ENCODE peak calls at places on chromosomes 16 and 17, in ten cellular contexts. One of them, this sample, is unnamed.

GRCh38 chr17:45006927-45007461 is 38.9 kb upstream of the C1QL1 start:
- DNase-seq in OCI-LY7: no peak
- DNase-seq in astrocyte: no peak
- DNase-seq in fibroblast of lung: no peak
- DNase-seq in PC-9: no peak
- DNase-seq in mammary epithelial cell: no peak
- DNase-seq in GM23338: peak; percentile 71
- DNase-seq in neural progenitor cell: peak; percentile 50
- DNase-seq in keratinocyte: no peak
- DNase-seq in PC-3: no peak
- DNase-seq in this sample: no peak

GRCh38 chr17:47728214-47728877 is 4.7 kb upstream of the TBX21 start:
- DNase-seq in OCI-LY7: no peak
- DNase-seq in astrocyte: no peak
- DNase-seq in fibroblast of lung: no peak
- DNase-seq in PC-9: no peak
- DNase-seq in mammary epithelial cell: no peak
- DNase-seq in GM23338: no peak
- DNase-seq in neural progenitor cell: no peak
- DNase-seq in keratinocyte: no peak
- DNase-seq in PC-3: no peak
- DNase-seq in this sample: no peak

GRCh38 chr16:73171380-73171779 is 123.5 kb upstream of the ZFHX3 start:
- DNase-seq in OCI-LY7: no peak
- DNase-seq in astrocyte: no peak
- DNase-seq in fibroblast of lung: peak; percentile 13
- DNase-seq in PC-9: no peak
- DNase-seq in mammary epithelial cell: no peak
- DNase-seq in GM23338: no peak
- DNase-seq in neural progenitor cell: no peak
- DNase-seq in keratinocyte: no peak
- DNase-seq in PC-3: no peak
- DNase-seq in this sample: no peak

GRCh38 chr16:50444546-50444945 is 75.8 kb upstream of the BRD7 start:
- DNase-seq in OCI-LY7: no peak
- DNase-seq in astrocyte: no peak
- DNase-seq in fibroblast of lung: no peak
- DNase-seq in PC-9: peak; percentile 49
- DNase-seq in mammary epithelial cell: peak; percentile 25
- DNase-seq in GM23338: no peak
- DNase-seq in neural progenitor cell: no peak
- DNase-seq in keratinocyte: no peak
- DNase-seq in PC-3: no peak
- DNase-seq in this sample: no peak

GRCh38 chr16:79543219-79543618 is 57.3 kb downstream of the MAF start:
- DNase-seq in OCI-LY7: no peak
- DNase-seq in astrocyte: no peak
- DNase-seq in fibroblast of lung: no peak
- DNase-seq in PC-9: no peak
- DNase-seq in mammary epithelial cell: no peak
- DNase-seq in GM23338: no peak
- DNase-seq in neural progenitor cell: no peak
- DNase-seq in keratinocyte: no peak
- DNase-seq in PC-3: no peak
- DNase-seq in this sample: no peak

GRCh38 chr16:31477220-31478216 is 5.4 kb upstream of the SLC5A2 start:
- DNase-seq in OCI-LY7: no peak
- DNase-seq in astrocyte: no peak
- DNase-seq in fibroblast of lung: no peak
- DNase-seq in PC-9: peak; percentile 85
- DNase-seq in mammary epithelial cell: no peak
- DNase-seq in GM23338: peak; percentile 91
- DNase-seq in neural progenitor cell: peak; percentile 52
- DNase-seq in keratinocyte: no peak
- DNase-seq in PC-3: no peak
- DNase-seq in this sample: no peak

GRCh38 chr17:79114455-79115301 is 40.1 kb downstream of the ENGASE start:
- DNase-seq in OCI-LY7: no peak
- DNase-seq in astrocyte: no peak
- DNase-seq in fibroblast of lung: no peak
- DNase-seq in PC-9: peak; percentile 63
- DNase-seq in mammary epithelial cell: peak; percentile 54
- DNase-seq in GM23338: no peak
- DNase-seq in neural progenitor cell: peak; percentile 73
- DNase-seq in keratinocyte: no peak
- DNase-seq in PC-3: peak; percentile 76
- DNase-seq in this sample: peak; percentile 28

GRCh38 chr16:65410801-65411200 is 288.9 kb upstream of the CDH11 start:
- DNase-seq in OCI-LY7: no peak
- DNase-seq in astrocyte: peak; percentile 76
- DNase-seq in fibroblast of lung: peak; percentile 82
- DNase-seq in PC-9: no peak
- DNase-seq in mammary epithelial cell: peak; percentile 20
- DNase-seq in GM23338: no peak
- DNase-seq in neural progenitor cell: no peak
- DNase-seq in keratinocyte: no peak
- DNase-seq in PC-3: peak; percentile 68
- DNase-seq in this sample: no peak

GRCh38 chr17:32350662-32351418 is 883 bp downstream of the ZNF207 start:
- DNase-seq in OCI-LY7: peak; percentile 72
- DNase-seq in astrocyte: peak; percentile 50
- DNase-seq in fibroblast of lung: peak; percentile 60
- DNase-seq in PC-9: peak; percentile 60
- DNase-seq in mammary epithelial cell: peak; percentile 63
- DNase-seq in GM23338: peak; percentile 49
- DNase-seq in neural progenitor cell: peak; percentile 50
- DNase-seq in keratinocyte: no peak
- DNase-seq in PC-3: peak; percentile 38
- DNase-seq in this sample: peak; percentile 91

GRCh38 chr17:38590988-38591758 is 14.6 kb downstream of the SRCIN1 start:
- DNase-seq in OCI-LY7: peak; percentile 76
- DNase-seq in astrocyte: no peak
- DNase-seq in fibroblast of lung: peak; percentile 3
- DNase-seq in PC-9: peak; percentile 84
- DNase-seq in mammary epithelial cell: peak; percentile 39
- DNase-seq in GM23338: no peak
- DNase-seq in neural progenitor cell: peak; percentile 24
- DNase-seq in keratinocyte: no peak
- DNase-seq in PC-3: peak; percentile 62
- DNase-seq in this sample: peak; percentile 32

GRCh38 chr17:52049051-52049450 is 109.5 kb downstream of the CA10 start:
- DNase-seq in OCI-LY7: no peak
- DNase-seq in astrocyte: no peak
- DNase-seq in fibroblast of lung: no peak
- DNase-seq in PC-9: no peak
- DNase-seq in mammary epithelial cell: no peak
- DNase-seq in GM23338: no peak
- DNase-seq in neural progenitor cell: no peak
- DNase-seq in keratinocyte: no peak
- DNase-seq in PC-3: no peak
- DNase-seq in this sample: no peak

GRCh38 chr17:43982171-43982570 is 22.3 kb upstream of the NAGS start:
- DNase-seq in OCI-LY7: no peak
- DNase-seq in astrocyte: no peak
- DNase-seq in fibroblast of lung: no peak
- DNase-seq in PC-9: no peak
- DNase-seq in mammary epithelial cell: no peak
- DNase-seq in GM23338: no peak
- DNase-seq in neural progenitor cell: no peak
- DNase-seq in keratinocyte: no peak
- DNase-seq in PC-3: no peak
- DNase-seq in this sample: no peak

GRCh38 chr16:80986557-80986956 is 20.1 kb downstream of the CMC2 start:
- DNase-seq in OCI-LY7: no peak
- DNase-seq in astrocyte: no peak
- DNase-seq in fibroblast of lung: no peak
- DNase-seq in PC-9: no peak
- DNase-seq in mammary epithelial cell: no peak
- DNase-seq in GM23338: no peak
- DNase-seq in neural progenitor cell: no peak
- DNase-seq in keratinocyte: no peak
- DNase-seq in PC-3: no peak
- DNase-seq in this sample: no peak
- H3K79me2 ChIP-seq in OCI-LY7: peaks cover 17% of the 10 kb centered on the region
- H3K79me2 ChIP-seq in astrocyte: peaks cover 89% of the 10 kb centered on the region
- H3K79me2 ChIP-seq in fibroblast of lung: peaks cover 29% of the 10 kb centered on the region
- H3K79me2 ChIP-seq in PC-9: peaks cover 36% of the 10 kb centered on the region
- H3K79me2 ChIP-seq in mammary epithelial cell: peaks cover 78% of the 10 kb centered on the region
- H3K79me2 ChIP-seq in GM23338: peaks cover 38% of the 10 kb centered on the region
- H3K79me2 ChIP-seq in neural progenitor cell: peaks cover 45% of the 10 kb centered on the region
- H3K79me2 ChIP-seq in keratinocyte: peaks cover 37% of the 10 kb centered on the region
- H3K79me2 ChIP-seq in PC-3: peaks cover 41% of the 10 kb centered on the region
- H3K79me2 ChIP-seq in this sample: peaks cover 97% of the 10 kb centered on the region

GRCh38 chr16:81588326-81589081 is 143.9 kb downstream of the CMIP start:
- DNase-seq in OCI-LY7: no peak
- DNase-seq in astrocyte: no peak
- DNase-seq in fibroblast of lung: no peak
- DNase-seq in PC-9: peak; percentile 5
- DNase-seq in mammary epithelial cell: no peak
- DNase-seq in GM23338: no peak
- DNase-seq in neural progenitor cell: no peak
- DNase-seq in keratinocyte: no peak
- DNase-seq in PC-3: no peak
- DNase-seq in this sample: no peak

GRCh38 chr16:81592353-81592866 is 147.8 kb downstream of the CMIP start:
- DNase-seq in OCI-LY7: no peak
- DNase-seq in astrocyte: no peak
- DNase-seq in fibroblast of lung: no peak
- DNase-seq in PC-9: peak; percentile 24
- DNase-seq in mammary epithelial cell: no peak
- DNase-seq in GM23338: no peak
- DNase-seq in neural progenitor cell: no peak
- DNase-seq in keratinocyte: no peak
- DNase-seq in PC-3: no peak
- DNase-seq in this sample: no peak

GRCh38 chr16:81591538-81591870 is 146.9 kb downstream of the CMIP start:
- DNase-seq in OCI-LY7: no peak
- DNase-seq in astrocyte: no peak
- DNase-seq in fibroblast of lung: no peak
- DNase-seq in PC-9: no peak
- DNase-seq in mammary epithelial cell: no peak
- DNase-seq in GM23338: no peak
- DNase-seq in neural progenitor cell: no peak
- DNase-seq in keratinocyte: no peak
- DNase-seq in PC-3: no peak
- DNase-seq in this sample: no peak

GRCh38 chr16:81589975-81590650 is 145.5 kb downstream of the CMIP start:
- DNase-seq in OCI-LY7: no peak
- DNase-seq in astrocyte: no peak
- DNase-seq in fibroblast of lung: no peak
- DNase-seq in PC-9: peak; percentile 25
- DNase-seq in mammary epithelial cell: no peak
- DNase-seq in GM23338: no peak
- DNase-seq in neural progenitor cell: no peak
- DNase-seq in keratinocyte: no peak
- DNase-seq in PC-3: no peak
- DNase-seq in this sample: no peak

DNA sequence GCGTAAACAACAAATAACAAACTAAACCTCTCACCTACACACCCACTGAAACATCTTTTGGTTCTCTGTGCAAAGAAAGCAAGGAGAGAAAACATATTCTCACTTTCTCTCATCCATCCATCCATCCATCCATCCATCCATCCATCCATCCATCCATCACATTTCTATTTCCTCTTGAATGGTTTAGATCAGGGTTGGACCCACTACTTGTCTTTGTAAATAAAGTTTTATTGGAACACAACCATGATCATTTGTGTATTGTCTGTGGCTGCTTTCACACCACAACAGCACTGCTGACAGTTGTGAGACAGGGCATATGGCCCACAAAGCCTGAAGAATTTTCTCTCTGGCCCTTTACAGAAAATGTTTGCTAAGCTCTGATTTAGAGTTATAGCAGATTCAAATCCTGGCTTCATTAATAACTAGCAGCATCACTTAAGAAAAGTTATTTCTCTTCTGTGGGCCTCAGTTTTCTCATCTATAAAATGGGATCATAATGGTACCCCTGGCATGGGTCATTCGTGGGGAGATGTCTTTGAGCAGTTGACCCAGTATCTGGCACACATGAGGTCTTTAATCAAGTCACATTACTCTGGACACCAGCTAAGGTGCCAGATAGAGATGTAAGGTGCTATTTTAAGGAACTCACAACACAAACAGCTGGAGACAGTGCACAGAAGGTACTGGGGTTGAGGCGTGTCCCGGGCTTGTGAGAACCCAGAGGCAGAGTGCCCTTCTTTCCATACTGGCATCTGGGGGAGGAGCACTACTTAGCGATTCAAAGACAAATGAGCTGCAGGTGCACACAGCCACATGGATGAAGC is 146.3 kb downstream of the CMIP start:
- DNase-seq in OCI-LY7: peak; percentile 10
- DNase-seq in astrocyte: no peak
- DNase-seq in fibroblast of lung: no peak
- DNase-seq in PC-9: peak; percentile 16
- DNase-seq in mammary epithelial cell: no peak
- DNase-seq in GM23338: no peak
- DNase-seq in neural progenitor cell: no peak
- DNase-seq in keratinocyte: no peak
- DNase-seq in PC-3: no peak
- DNase-seq in this sample: no peak
- H3K79me2 ChIP-seq in OCI-LY7: no peaks in the 10 kb centered on the region
- H3K79me2 ChIP-seq in astrocyte: peaks cover 56% of the 10 kb centered on the region
- H3K79me2 ChIP-seq in fibroblast of lung: no peaks in the 10 kb centered on the region
- H3K79me2 ChIP-seq in PC-9: peaks cover 78% of the 10 kb centered on the region
- H3K79me2 ChIP-seq in mammary epithelial cell: peaks cover 92% of the 10 kb centered on the region
- H3K79me2 ChIP-seq in GM23338: peaks cover 53% of the 10 kb centered on the region
- H3K79me2 ChIP-seq in neural progenitor cell: peaks cover 9% of the 10 kb centered on the region
- H3K79me2 ChIP-seq in keratinocyte: peaks cover 73% of the 10 kb centered on the region
- H3K79me2 ChIP-seq in PC-3: peaks cover 89% of the 10 kb centered on the region
- H3K79me2 ChIP-seq in this sample: peaks cover 60% of the 10 kb centered on the region

GRCh38 chr16:5571446-5571845 is 473.9 kb upstream of the EEF2KMT start:
- DNase-seq in OCI-LY7: no peak
- DNase-seq in astrocyte: no peak
- DNase-seq in fibroblast of lung: no peak
- DNase-seq in PC-9: no peak
- DNase-seq in mammary epithelial cell: no peak
- DNase-seq in GM23338: no peak
- DNase-seq in neural progenitor cell: no peak
- DNase-seq in keratinocyte: no peak
- DNase-seq in PC-3: no peak
- DNase-seq in this sample: no peak
- H3K79me2 ChIP-seq in OCI-LY7: no peaks in the 10 kb centered on the region
- H3K79me2 ChIP-seq in astrocyte: no peaks in the 10 kb centered on the region
- H3K79me2 ChIP-seq in fibroblast of lung: no peaks in the 10 kb centered on the region
- H3K79me2 ChIP-seq in PC-9: no peaks in the 10 kb centered on the region
- H3K79me2 ChIP-seq in mammary epithelial cell: no peaks in the 10 kb centered on the region
- H3K79me2 ChIP-seq in GM23338: no peaks in the 10 kb centered on the region
- H3K79me2 ChIP-seq in neural progenitor cell: no peaks in the 10 kb centered on the region
- H3K79me2 ChIP-seq in keratinocyte: no peaks in the 10 kb centered on the region
- H3K79me2 ChIP-seq in PC-3: no peaks in the 10 kb centered on the region
- H3K79me2 ChIP-seq in this sample: no peaks in the 10 kb centered on the region

GRCh38 chr16:48607056-48607825 is 2.7 kb downstream of the N4BP1 start:
- DNase-seq in OCI-LY7: no peak
- DNase-seq in astrocyte: peak; percentile 89
- DNase-seq in fibroblast of lung: peak; percentile 90
- DNase-seq in PC-9: peak; percentile 99
- DNase-seq in mammary epithelial cell: peak; percentile 97
- DNase-seq in GM23338: no peak
- DNase-seq in neural progenitor cell: peak; percentile 54
- DNase-seq in keratinocyte: no peak
- DNase-seq in PC-3: peak; percentile 85
- DNase-seq in this sample: peak; percentile 69
- H3K79me2 ChIP-seq in OCI-LY7: peaks cover 72% of the 10 kb centered on the region
- H3K79me2 ChIP-seq in astrocyte: peaks cover 75% of the 10 kb centered on the region
- H3K79me2 ChIP-seq in fibroblast of lung: peaks cover 72% of the 10 kb centered on the region
- H3K79me2 ChIP-seq in PC-9: peaks cover 74% of the 10 kb centered on the region
- H3K79me2 ChIP-seq in mammary epithelial cell: peaks cover 70% of the 10 kb centered on the region
- H3K79me2 ChIP-seq in GM23338: peaks cover 72% of the 10 kb centered on the region
- H3K79me2 ChIP-seq in neural progenitor cell: peaks cover 79% of the 10 kb centered on the region
- H3K79me2 ChIP-seq in keratinocyte: peaks cover 63% of the 10 kb centered on the region
- H3K79me2 ChIP-seq in PC-3: peaks cover 72% of the 10 kb centered on the region
- H3K79me2 ChIP-seq in this sample: peaks cover 75% of the 10 kb centered on the region

GRCh38 chr16:17403859-17404545 is 66.8 kb downstream of the XYLT1 start:
- DNase-seq in OCI-LY7: peak; percentile 14
- DNase-seq in astrocyte: no peak
- DNase-seq in fibroblast of lung: no peak
- DNase-seq in PC-9: no peak
- DNase-seq in mammary epithelial cell: no peak
- DNase-seq in GM23338: no peak
- DNase-seq in neural progenitor cell: no peak
- DNase-seq in keratinocyte: no peak
- DNase-seq in PC-3: no peak
- DNase-seq in this sample: no peak
- H3K79me2 ChIP-seq in OCI-LY7: no peaks in the 10 kb centered on the region
- H3K79me2 ChIP-seq in astrocyte: peaks cover 57% of the 10 kb centered on the region
- H3K79me2 ChIP-seq in fibroblast of lung: peaks cover 5% of the 10 kb centered on the region
- H3K79me2 ChIP-seq in PC-9: no peaks in the 10 kb centered on the region
- H3K79me2 ChIP-seq in mammary epithelial cell: no peaks in the 10 kb centered on the region
- H3K79me2 ChIP-seq in GM23338: peaks cover 28% of the 10 kb centered on the region
- H3K79me2 ChIP-seq in neural progenitor cell: no peaks in the 10 kb centered on the region
- H3K79me2 ChIP-seq in keratinocyte: no peaks in the 10 kb centered on the region
- H3K79me2 ChIP-seq in PC-3: no peaks in the 10 kb centered on the region
- H3K79me2 ChIP-seq in this sample: peaks cover 69% of the 10 kb centered on the region

This sample was measured in GM23248.